ENCODE peak calls at places on chromosomes 12 and 14, in five cellular contexts. One of them, this sample, is unnamed.
A peak's percentile ranks its signal among the peaks of the same experiment; 100 is the strongest.

GRCh38 chr12:78018939-78019338 is 188.2 kb downstream of the NAV3 start:
- DNase-seq in kidney epithelial cell: no peak
- DNase-seq in NCI-H774: no peak
- DNase-seq in Calu3: no peak
- DNase-seq in activated T-helper 1 cell treated with Interleukin-2 at 50 U/mL for 16 hours: no peak
- DNase-seq in this sample: peak; percentile 29

GRCh38 chr12:58557156-58557555 is 363.1 kb downstream of the LRIG3 start:
- DNase-seq in Calu3: no peak
- DNase-seq in NCI-H774: no peak
- DNase-seq in activated T-helper 1 cell treated with Interleukin-2 at 50 U/mL for 16 hours: no peak
- DNase-seq in kidney epithelial cell: peak; percentile 54
- DNase-seq in this sample: peak; percentile 88

GRCh38 chr12:46360908-46361666 is 11.5 kb downstream of the SLC38A2 start:
- DNase-seq in NCI-H774: no peak
- DNase-seq in kidney epithelial cell: no peak
- DNase-seq in activated T-helper 1 cell treated with Interleukin-2 at 50 U/mL for 16 hours: no peak
- DNase-seq in Calu3: no peak
- DNase-seq in this sample: peak; percentile 42

GRCh38 chr12:118219772-118220171 is 83.8 kb downstream of the PEBP1 start:
- DNase-seq in Calu3: no peak
- DNase-seq in activated T-helper 1 cell treated with Interleukin-2 at 50 U/mL for 16 hours: no peak
- DNase-seq in kidney epithelial cell: no peak
- DNase-seq in NCI-H774: no peak
- DNase-seq in this sample: no peak

GRCh38 chr14:21184252-21184651 is 28.4 kb upstream of the OR5AU1 start:
- DNase-seq in NCI-H774: no peak
- DNase-seq in activated T-helper 1 cell treated with Interleukin-2 at 50 U/mL for 16 hours: no peak
- DNase-seq in kidney epithelial cell: no peak
- DNase-seq in Calu3: no peak
- DNase-seq in this sample: no peak

GRCh38 chr12:58425481-58426392 is 484.4 kb downstream of the ATP23 start:
- DNase-seq in kidney epithelial cell: peak; percentile 96
- DNase-seq in NCI-H774: peak; percentile 58
- DNase-seq in Calu3: peak; percentile 62
- DNase-seq in activated T-helper 1 cell treated with Interleukin-2 at 50 U/mL for 16 hours: no peak
- DNase-seq in this sample: peak; percentile 93

GRCh38 chr12:12999276-12999958 is 648 bp downstream of the HEBP1 start:
- DNase-seq in kidney epithelial cell: no peak
- DNase-seq in activated T-helper 1 cell treated with Interleukin-2 at 50 U/mL for 16 hours: no peak
- DNase-seq in Calu3: peak; percentile 29
- DNase-seq in NCI-H774: no peak
- DNase-seq in this sample: peak; percentile 35

GRCh38 chr14:100542619-100543205 is 44.5 kb downstream of the BEGAIN start:
- DNase-seq in NCI-H774: no peak
- DNase-seq in activated T-helper 1 cell treated with Interleukin-2 at 50 U/mL for 16 hours: no peak
- DNase-seq in Calu3: no peak
- DNase-seq in kidney epithelial cell: no peak
- DNase-seq in this sample: no peak

GRCh38 chr12:122659579-122659978 is 43.6 kb downstream of the HCAR2 start:
- DNase-seq in NCI-H774: no peak
- DNase-seq in kidney epithelial cell: no peak
- DNase-seq in Calu3: no peak
- DNase-seq in activated T-helper 1 cell treated with Interleukin-2 at 50 U/mL for 16 hours: no peak
- DNase-seq in this sample: no peak

GRCh38 chr14:37034410-37035285 is 137.8 kb downstream of the SLC25A21 start:
- DNase-seq in activated T-helper 1 cell treated with Interleukin-2 at 50 U/mL for 16 hours: no peak
- DNase-seq in Calu3: no peak
- DNase-seq in NCI-H774: no peak
- DNase-seq in kidney epithelial cell: no peak
- DNase-seq in this sample: peak; percentile 82

GRCh38 chr12:108589028-108589839 is 8.7 kb downstream of the TMEM119 start:
- DNase-seq in Calu3: no peak
- DNase-seq in NCI-H774: no peak
- DNase-seq in activated T-helper 1 cell treated with Interleukin-2 at 50 U/mL for 16 hours: no peak
- DNase-seq in kidney epithelial cell: no peak
- DNase-seq in this sample: peak; percentile 63

GRCh38 chr14:102125546-102125945 is 14.2 kb upstream of the WDR20 start:
- DNase-seq in Calu3: peak; percentile 14
- DNase-seq in activated T-helper 1 cell treated with Interleukin-2 at 50 U/mL for 16 hours: no peak
- DNase-seq in NCI-H774: no peak
- DNase-seq in kidney epithelial cell: peak; percentile 73
- DNase-seq in this sample: no peak

GRCh38 chr12:49642370-49642802 is 19.0 kb downstream of the PRPF40B start:
- DNase-seq in activated T-helper 1 cell treated with Interleukin-2 at 50 U/mL for 16 hours: no peak
- DNase-seq in NCI-H774: no peak
- DNase-seq in kidney epithelial cell: no peak
- DNase-seq in Calu3: no peak
- DNase-seq in this sample: no peak

GRCh38 chr12:57864811-57865751 is 18.6 kb upstream of the CTDSP2 start:
- DNase-seq in activated T-helper 1 cell treated with Interleukin-2 at 50 U/mL for 16 hours: peak; percentile 25
- DNase-seq in kidney epithelial cell: no peak
- DNase-seq in NCI-H774: peak; percentile 61
- DNase-seq in Calu3: peak; percentile 80
- DNase-seq in this sample: peak; percentile 87

GRCh38 chr14:99628832-99629618 is 15.9 kb upstream of the HHIPL1 start:
- DNase-seq in Calu3: peak; percentile 88
- DNase-seq in NCI-H774: peak; percentile 68
- DNase-seq in activated T-helper 1 cell treated with Interleukin-2 at 50 U/mL for 16 hours: peak; percentile 25
- DNase-seq in kidney epithelial cell: no peak
- DNase-seq in this sample: peak; percentile 62

GRCh38 chr12:132214906-132215643 is 70.8 kb downstream of the NOC4L start:
- DNase-seq in Calu3: no peak
- DNase-seq in NCI-H774: no peak
- DNase-seq in kidney epithelial cell: no peak
- DNase-seq in activated T-helper 1 cell treated with Interleukin-2 at 50 U/mL for 16 hours: no peak
- DNase-seq in this sample: no peak

GRCh38 chr14:71061458-71061857 is 154.2 kb downstream of the PCNX1 start:
- DNase-seq in Calu3: no peak
- DNase-seq in activated T-helper 1 cell treated with Interleukin-2 at 50 U/mL for 16 hours: no peak
- DNase-seq in NCI-H774: no peak
- DNase-seq in kidney epithelial cell: no peak
- DNase-seq in this sample: peak; percentile 24

GRCh38 chr12:33596814-33597213 is 157.2 kb upstream of the SYT10 start:
- DNase-seq in kidney epithelial cell: no peak
- DNase-seq in Calu3: no peak
- DNase-seq in NCI-H774: no peak
- DNase-seq in activated T-helper 1 cell treated with Interleukin-2 at 50 U/mL for 16 hours: no peak
- DNase-seq in this sample: no peak

GRCh38 chr14:54462048-54462447 is 20.9 kb upstream of the CNIH1 start:
- DNase-seq in NCI-H774: no peak
- DNase-seq in kidney epithelial cell: no peak
- DNase-seq in Calu3: no peak
- DNase-seq in activated T-helper 1 cell treated with Interleukin-2 at 50 U/mL for 16 hours: no peak
- DNase-seq in this sample: no peak

GRCh38 chr12:118190266-118190665 is 54.3 kb downstream of the PEBP1 start:
- DNase-seq in NCI-H774: no peak
- DNase-seq in kidney epithelial cell: no peak
- DNase-seq in activated T-helper 1 cell treated with Interleukin-2 at 50 U/mL for 16 hours: no peak
- DNase-seq in Calu3: no peak
- DNase-seq in this sample: peak; percentile 53

GRCh38 chr14:88825503-88825902 is 1.1 kb downstream of the TTC8 start:
- DNase-seq in NCI-H774: no peak
- DNase-seq in Calu3: no peak
- DNase-seq in activated T-helper 1 cell treated with Interleukin-2 at 50 U/mL for 16 hours: no peak
- DNase-seq in kidney epithelial cell: no peak
- DNase-seq in this sample: no peak

GRCh38 chr12:79098530-79098929 is 234.0 kb downstream of the SYT1 start:
- DNase-seq in NCI-H774: no peak
- DNase-seq in activated T-helper 1 cell treated with Interleukin-2 at 50 U/mL for 16 hours: no peak
- DNase-seq in kidney epithelial cell: no peak
- DNase-seq in Calu3: no peak
- DNase-seq in this sample: no peak

GRCh38 chr14:74364271-74364880 is 16.1 kb downstream of the VRTN start:
- DNase-seq in Calu3: no peak
- DNase-seq in NCI-H774: no peak
- DNase-seq in kidney epithelial cell: no peak
- DNase-seq in activated T-helper 1 cell treated with Interleukin-2 at 50 U/mL for 16 hours: no peak
- DNase-seq in this sample: no peak

This sample was measured in fibroblast of the aortic adventitia.